ENCODE peak calls at places on chromosomes 12 and 14, in ten cellular contexts. Q is retinal pigment epithelial cell, U is SK-N-MC, E is right atrium auricular region, O is testis, W is astrocyte of the cerebellum, Y is PC-3, H is endothelial cell of umbilical vein, G is cardiac muscle cell, B is left ventricle myocardium inferior. P is an unnamed sample.

GRCh38 chr14:105694961-105695360 is 168.6 kb downstream of the TMEM121 start:
- DNase-seq in W (no peak), G (no peak), U (no peak), E (no peak), O (no peak), B (no peak), Q (no peak), Y (no peak), H (no peak), P (no peak)

GRCh38 chr14:37036669-37037341 is 135.6 kb downstream of the SLC25A21 start:
- DNase-seq in G (no peak), E (no peak), U (no peak), O (no peak), H (peak; percentile 63), B (no peak), W (peak; percentile 28), Q (peak; percentile 29), Y (peak; percentile 60), P (peak; percentile 11)

GRCh38 chr12:29591140-29592020 is 93.9 kb upstream of the OVCH1 start:
- DNase-seq in Y (no peak), E (no peak), G (peak; percentile 70), B (no peak), Q (no peak), U (no peak), W (no peak), O (peak; percentile 26), H (no peak), P (peak; percentile 20)

GRCh38 chr12:126588586-126589249 is 1523.5 kb downstream of the AACS start:
- DNase-seq in U (no peak), B (no peak), G (no peak), O (no peak), W (peak; percentile 73), H (no peak), Q (no peak), E (no peak), Y (peak; percentile 18), P (no peak)

GRCh38 chr14:24426912-24427536 is 2.4 kb downstream of the CBLN3 start:
- DNase-seq in Y (no peak), U (no peak), B (no peak), W (no peak), O (no peak), E (no peak), G (no peak), Q (no peak), H (no peak), P (no peak)

GRCh38 chr12:54988402-54989054 is 4.0 kb upstream of the TESPA1 start:
- DNase-seq in W (no peak), U (no peak), H (peak; percentile 30), O (peak; percentile 90), G (peak; percentile 52), B (peak; percentile 92), Q (no peak), E (peak; percentile 63), Y (peak; percentile 26), P (peak; percentile 69)

GRCh38 chr14:104138891-104139459 is 588 bp downstream of the KIF26A start:
- DNase-seq in O (no peak), B (peak; percentile 24), Y (no peak), H (no peak), E (no peak), U (no peak), G (no peak), Q (no peak), W (no peak), P (peak; percentile 12)

GRCh38 chr12:56129210-56129691 is 1.2 kb downstream of the ESYT1 start:
- DNase-seq in Q (no peak), O (peak; percentile 73), U (no peak), Y (peak; percentile 62), E (peak; percentile 74), H (peak; percentile 51), G (peak; percentile 62), W (no peak), B (peak; percentile 65), P (peak; percentile 80)

GRCh38 chr12:16604853-16605252 is 1.1 kb downstream of the LMO3 start:
- DNase-seq in G (no peak), Y (no peak), O (no peak), E (no peak), Q (no peak), U (no peak), W (no peak), H (no peak), B (no peak), P (no peak)

GRCh38 chr12:16605666-16606116 is 271 bp downstream of the LMO3 start:
- DNase-seq in W (no peak), E (no peak), Y (peak; percentile 12), B (no peak), Q (no peak), G (peak; percentile 53), H (peak; percentile 15), O (no peak), U (no peak), P (no peak)

GRCh38 chr12:16603916-16604575 is 1.9 kb downstream of the LMO3 start:
- DNase-seq in E (no peak), W (no peak), G (peak; percentile 49), Q (no peak), O (no peak), B (no peak), H (no peak), U (no peak), Y (no peak), P (no peak)

GRCh38 chr12:16602412-16602811 is 3.5 kb downstream of the LMO3 start:
- DNase-seq in E (no peak), G (no peak), B (no peak), Q (no peak), H (no peak), W (no peak), U (no peak), Y (no peak), O (no peak), P (no peak)

GRCh38 chr12:16603265-16603915 is 2.6 kb downstream of the LMO3 start:
- DNase-seq in H (no peak), U (no peak), E (no peak), W (no peak), B (no peak), Y (no peak), G (no peak), O (no peak), Q (no peak), P (no peak)
- H3K4me3 ChIP-seq in H (no peak overlapping the region), U (peak overlapping the region; percentile 81), E (no peak overlapping the region), W (no peak overlapping the region), B (peak overlapping the region; percentile 66), Y (no peak overlapping the region), G (no peak overlapping the region), O (no peak overlapping the region), Q (no peak overlapping the region), P (no peak overlapping the region)

GRCh38 chr12:58781609-58782008 is 138.7 kb downstream of the LRIG3 start:
- DNase-seq in W (no peak), U (no peak), Q (no peak), B (no peak), O (peak; percentile 50), H (no peak), E (no peak), Y (no peak), G (no peak), P (no peak)

DNA sequence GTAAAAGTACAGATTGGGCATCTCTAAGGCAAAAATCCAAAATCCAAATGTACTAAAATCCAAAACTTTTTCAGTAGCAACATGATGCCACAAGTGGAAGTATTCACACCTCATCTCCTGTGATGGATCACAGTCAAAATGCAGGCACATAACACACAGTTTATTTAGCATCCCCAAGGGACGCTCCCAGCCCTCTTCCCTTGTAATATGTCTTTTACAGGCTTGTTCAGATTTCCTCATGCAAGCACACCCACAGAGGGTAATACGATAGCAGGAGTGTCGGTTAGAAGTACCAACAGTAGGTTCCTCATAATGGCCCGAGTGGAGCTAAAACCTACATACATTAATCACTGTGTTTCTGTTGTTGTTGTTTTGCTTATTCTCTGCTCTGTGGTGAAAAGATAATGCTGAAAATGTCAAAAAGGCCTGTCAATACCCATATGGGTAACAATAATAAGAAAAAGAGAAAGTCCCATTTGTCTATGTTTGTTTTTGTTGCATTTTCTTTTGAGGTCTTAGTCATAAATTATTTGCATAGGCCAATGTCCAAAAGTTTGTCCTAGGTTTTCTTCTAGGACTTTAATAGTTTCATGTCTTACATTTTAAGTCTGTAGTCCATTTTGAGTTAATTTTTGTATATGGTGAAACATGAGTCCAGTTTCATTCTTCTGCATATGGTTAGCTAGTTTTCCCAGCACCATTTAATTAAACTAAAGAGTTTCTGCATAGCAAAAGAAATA is 133.1 kb downstream of the LRIG3 start:
- DNase-seq in O (no peak), H (no peak), W (no peak), G (no peak), B (no peak), Q (no peak), Y (no peak), U (no peak), E (no peak), P (no peak)
- H3K4me3 ChIP-seq in O (no peak overlapping the region), H (no peak overlapping the region), W (no peak overlapping the region), G (no peak overlapping the region), B (no peak overlapping the region), Q (no peak overlapping the region), Y (no peak overlapping the region), U (no peak overlapping the region), E (no peak overlapping the region), P (no peak overlapping the region)

GRCh38 chr12:65937806-65938205 is 113.5 kb downstream of the HMGA2 start:
- DNase-seq in W (no peak), Q (no peak), O (no peak), U (no peak), G (no peak), B (no peak), E (no peak), H (no peak), Y (no peak), P (no peak)
- H3K4me3 ChIP-seq in W (no peak overlapping the region), Q (no peak overlapping the region), O (no peak overlapping the region), U (no peak overlapping the region), G (no peak overlapping the region), B (no peak overlapping the region), E (no peak overlapping the region), H (no peak overlapping the region), Y (no peak overlapping the region), P (no peak overlapping the region)

GRCh38 chr12:120230974-120231315 is 30.0 kb upstream of the RPLP0 start:
- DNase-seq in O (no peak), Q (no peak), Y (no peak), E (no peak), G (no peak), U (no peak), H (no peak), B (no peak), W (no peak), P (no peak)

GRCh38 chr12:120229583-120230325 is 28.8 kb upstream of the RPLP0 start:
- DNase-seq in U (peak; percentile 50), Q (no peak), E (no peak), B (no peak), G (peak; percentile 61), W (no peak), O (no peak), Y (peak; percentile 83), H (no peak), P (no peak)

GRCh38 chr12:120229071-120229582 is 28.2 kb upstream of the RPLP0 start:
- DNase-seq in U (no peak), B (no peak), E (no peak), O (peak; percentile 87), W (no peak), Y (peak; percentile 47), Q (no peak), G (peak; percentile 35), H (no peak), P (no peak)

GRCh38 chr12:120230326-120230973 is 29.5 kb upstream of the RPLP0 start:
- DNase-seq in Y (peak; percentile 99), W (peak; percentile 84), Q (peak; percentile 94), U (no peak), O (peak; percentile 53), E (peak; percentile 87), G (peak; percentile 92), H (peak; percentile 78), B (peak; percentile 74), P (peak; percentile 88)

DNA sequence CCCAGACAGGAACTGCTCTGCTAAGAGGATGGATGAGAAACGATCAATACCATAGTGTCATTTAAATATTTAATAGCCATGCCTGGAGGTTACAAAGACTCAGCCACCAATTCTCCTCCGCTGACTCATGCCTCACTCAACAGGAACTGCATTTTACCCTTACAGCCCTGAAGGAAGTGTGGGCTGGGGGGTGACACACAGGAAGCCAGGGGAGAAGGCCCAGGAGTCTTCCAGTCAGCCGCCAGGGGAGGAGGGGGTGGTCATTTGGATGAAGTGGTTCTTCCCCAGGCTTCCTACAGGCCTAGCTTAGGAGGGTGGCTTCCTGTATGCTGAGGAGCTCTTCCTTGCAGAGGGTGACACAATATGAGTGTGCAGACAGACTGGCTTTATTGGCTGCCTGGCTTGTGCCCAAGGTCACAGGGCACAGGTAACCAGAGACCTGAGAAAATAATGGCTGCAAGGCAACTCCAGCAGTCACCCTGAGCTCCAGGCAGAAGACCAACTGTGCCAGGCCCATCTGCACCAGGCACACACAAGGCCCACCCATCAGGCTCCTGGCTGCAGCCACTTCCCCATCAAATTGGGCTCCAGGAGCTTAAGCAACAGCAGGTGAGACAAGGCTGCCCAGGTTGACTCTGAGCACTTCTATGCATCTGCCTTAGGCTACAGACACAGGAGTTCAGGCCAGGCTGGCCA is 30.6 kb upstream of the RPLP0 start:
- DNase-seq in E (no peak), Q (peak; percentile 71), W (peak; percentile 73), U (no peak), H (peak; percentile 93), O (no peak), G (peak; percentile 86), B (peak; percentile 58), Y (peak; percentile 100), P (no peak)
- H3K4me3 ChIP-seq in E (no peak overlapping the region), Q (no peak overlapping the region), W (no peak overlapping the region), U (peak overlapping the region; percentile 6), H (no peak overlapping the region), O (no peak overlapping the region), G (no peak overlapping the region), B (peak overlapping the region; percentile 47), Y (peak overlapping the region; percentile 67), P (peak overlapping the region; percentile 52)